ENCODE peak calls at places on chromosomes 1 and 21, in eight cellular contexts. Z is MM.1S, I is mammary epithelial cell, P is body of pancreas, J is pancreas, U is hepatocyte, Q is choroid plexus epithelial cell, F is breast epithelium. D is an unnamed sample.

GRCh38 chr1:75811211-75811981 is 14.7 kb downstream of the MSH4 start:
- DNase-seq in P (no peak), I (no peak), U (no peak), J (no peak), F (no peak), Q (no peak), Z (no peak), D (peak)

GRCh38 chr1:1278620-1279019 is 1.6 kb upstream of the SCNN1D start:
- DNase-seq in I (no peak), Q (no peak), P (no peak), U (no peak), Z (no peak), F (no peak), J (no peak), D (no peak)

GRCh38 chr1:44289530-44289929 is 65.5 kb downstream of the ERI3 start:
- DNase-seq in P (no peak), F (no peak), J (no peak), Z (no peak), Q (no peak), I (no peak), U (no peak), D (no peak)

GRCh38 chr1:178192686-178193085 is 98.8 kb downstream of the RASAL2 start:
- DNase-seq in P (peak), F (peak), Z (no peak), J (no peak), Q (peak), I (peak), U (peak), D (peak)

GRCh38 chr1:160135051-160135592 is 16.3 kb upstream of the ATP1A4 start:
- DNase-seq in Z (no peak), U (no peak), Q (no peak), P (no peak), F (no peak), I (no peak), J (no peak), D (no peak)

GRCh38 chr1:26387447-26387846 is 14.9 kb upstream of the ZNF683 start:
- DNase-seq in F (no peak), Z (no peak), Q (peak), U (no peak), P (no peak), J (no peak), I (peak), D (peak)

GRCh38 chr1:153345187-153346066 is 3.2 kb downstream of the PGLYRP4 start:
- DNase-seq in F (no peak), Z (no peak), J (no peak), I (no peak), Q (no peak), P (no peak), U (no peak), D (no peak)

GRCh38 chr1:206570529-206570928 is 41.7 kb downstream of the EIF2D start:
- DNase-seq in Z (no peak), U (no peak), I (no peak), Q (no peak), P (no peak), J (no peak), F (no peak), D (no peak)

GRCh38 chr1:6438047-6438525 is 13.5 kb downstream of the ESPN start:
- DNase-seq in F (peak), U (peak), Z (peak), Q (peak), I (peak), P (peak), J (peak), D (peak)

GRCh38 chr1:216410026-216410425 is 13.2 kb downstream of the USH2A start:
- DNase-seq in Z (no peak), P (no peak), Q (no peak), F (no peak), J (no peak), I (no peak), U (no peak), D (no peak)

GRCh38 chr1:74908797-74909196 is 175.8 kb downstream of the TYW3 start:
- DNase-seq in J (no peak), P (no peak), I (no peak), F (no peak), Q (no peak), Z (no peak), U (no peak), D (no peak)

GRCh38 chr1:53470155-53470554 is 11.0 kb downstream of the DMRTB1 start:
- DNase-seq in P (peak), Z (no peak), I (peak), F (no peak), Q (peak), J (no peak), U (peak), D (peak)

GRCh38 chr21:34351786-34352241 is 12.0 kb upstream of the KCNE2 start:
- DNase-seq in I (no peak), Q (peak), F (peak), U (peak), J (no peak), P (peak), Z (peak), D (peak)

GRCh38 chr1:218429301-218429700 is 84.2 kb downstream of the TGFB2 start:
- DNase-seq in Q (no peak), Z (no peak), I (no peak), J (no peak), U (no peak), P (no peak), F (no peak), D (no peak)

DNA sequence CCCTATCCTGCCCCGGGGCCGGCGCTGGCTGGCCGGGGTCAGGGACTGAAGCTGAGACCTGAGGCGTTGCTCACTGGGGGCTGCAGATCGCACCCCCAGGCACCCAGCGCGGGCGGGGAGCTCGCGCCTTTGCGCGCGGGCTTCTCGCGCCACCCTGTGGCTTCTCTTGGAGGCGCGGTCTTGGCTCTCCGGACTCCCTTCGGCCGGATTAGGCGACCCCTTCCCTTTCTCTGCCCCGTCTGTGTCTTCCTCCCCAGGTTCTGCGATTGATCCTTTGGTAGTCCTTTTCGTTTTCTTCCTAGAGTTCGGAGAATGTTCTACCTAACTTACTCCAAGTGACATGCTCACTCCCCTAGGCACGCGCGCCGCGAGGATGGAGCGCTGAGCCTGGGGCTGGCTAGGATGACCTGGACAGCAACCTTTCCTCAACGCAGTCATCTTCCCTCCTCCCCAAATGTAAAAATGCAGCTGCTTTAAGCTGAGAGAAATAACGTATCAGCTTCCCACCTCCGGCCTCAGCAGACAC is 489 bp upstream of the NTRK1 start:
- DNase-seq in Z (peak), J (peak), P (peak), I (peak), U (peak), F (no peak), Q (peak), D (peak)
- TF ChIP-seq CTCF in Z (peak), J (peak), P (peak), I (peak), U (peak), F (peak), Q (peak), D (peak)

DNA sequence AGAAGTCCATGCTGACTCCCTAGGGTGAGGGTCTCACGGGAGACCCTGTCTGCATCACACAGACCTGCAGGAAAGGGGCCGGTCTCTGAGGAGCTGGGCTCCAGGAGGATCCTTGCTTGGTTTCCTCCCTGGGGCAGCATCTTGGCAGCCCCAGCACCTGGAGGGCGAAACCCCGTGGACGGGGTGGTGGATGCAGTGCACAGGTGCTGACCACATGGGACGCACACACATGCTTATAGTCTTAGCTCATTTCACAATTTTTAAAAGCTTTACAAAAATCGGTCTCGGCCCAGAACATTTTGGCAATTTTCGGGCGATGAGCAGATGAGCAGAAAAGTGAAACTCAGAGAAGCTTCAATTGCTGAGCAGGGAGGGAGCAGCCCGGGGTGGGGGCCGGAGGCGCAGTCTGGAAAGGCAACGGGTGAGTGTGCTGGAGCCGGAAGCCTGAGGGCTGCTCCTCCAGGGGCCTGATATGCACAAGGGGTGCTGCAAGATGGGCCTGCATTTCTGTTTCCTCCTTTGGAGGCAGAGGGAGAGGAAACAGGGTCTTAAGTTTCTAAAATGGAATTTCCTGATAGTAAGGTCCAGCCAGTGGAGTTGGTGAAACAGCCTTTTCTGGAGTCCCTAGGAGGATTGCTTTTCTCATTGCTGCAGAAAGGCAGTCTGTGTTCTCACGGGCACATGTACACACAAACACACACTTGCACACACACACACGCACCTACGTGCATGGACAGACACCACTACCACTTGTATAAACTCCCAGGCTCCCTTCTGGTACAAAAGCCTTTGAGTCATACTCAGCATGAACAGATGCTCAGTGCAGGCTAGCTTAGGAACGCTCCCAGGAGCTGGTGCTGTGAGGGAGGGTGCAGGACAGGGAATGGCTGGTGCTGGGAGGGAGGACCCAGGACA is 60.7 kb downstream of the SCCPDH start:
- DNase-seq in P (no peak), F (no peak), J (peak), Q (peak), I (no peak), Z (no peak), U (no peak), D (peak)
- H3K4me3 ChIP-seq in P (no peak), F (peak), J (no peak), Q (no peak), I (no peak), Z (no peak), U (no peak), D (no peak)

GRCh38 chr1:238152119-238152518 is 261.4 kb upstream of the ZP4 start:
- DNase-seq in U (no peak), F (no peak), Z (no peak), J (no peak), I (peak), P (no peak), Q (no peak), D (no peak)
- TF ChIP-seq CTCF in U (no peak), F (no peak), Z (no peak), J (no peak), I (no peak), P (no peak), Q (no peak), D (no peak)

GRCh38 chr1:151837197-151837596 is 2.4 kb downstream of the C2CD4D start:
- DNase-seq in P (no peak), Q (no peak), F (no peak), I (no peak), Z (no peak), U (no peak), J (no peak), D (no peak)

GRCh38 chr1:151839457-151840409 is at the start of gene C2CD4D:
- DNase-seq in F (peak), U (peak), I (peak), J (peak), P (peak), Q (peak), Z (peak), D (no peak)

GRCh38 chr1:151838491-151839412 is 868 bp downstream of the C2CD4D start:
- DNase-seq in Z (no peak), J (no peak), F (no peak), U (peak), P (no peak), I (peak), Q (no peak), D (no peak)

GRCh38 chr1:151835596-151835995 is 4.0 kb upstream of the RORC start:
- DNase-seq in J (no peak), Q (no peak), P (no peak), Z (no peak), I (no peak), U (no peak), F (no peak), D (no peak)

DNA sequence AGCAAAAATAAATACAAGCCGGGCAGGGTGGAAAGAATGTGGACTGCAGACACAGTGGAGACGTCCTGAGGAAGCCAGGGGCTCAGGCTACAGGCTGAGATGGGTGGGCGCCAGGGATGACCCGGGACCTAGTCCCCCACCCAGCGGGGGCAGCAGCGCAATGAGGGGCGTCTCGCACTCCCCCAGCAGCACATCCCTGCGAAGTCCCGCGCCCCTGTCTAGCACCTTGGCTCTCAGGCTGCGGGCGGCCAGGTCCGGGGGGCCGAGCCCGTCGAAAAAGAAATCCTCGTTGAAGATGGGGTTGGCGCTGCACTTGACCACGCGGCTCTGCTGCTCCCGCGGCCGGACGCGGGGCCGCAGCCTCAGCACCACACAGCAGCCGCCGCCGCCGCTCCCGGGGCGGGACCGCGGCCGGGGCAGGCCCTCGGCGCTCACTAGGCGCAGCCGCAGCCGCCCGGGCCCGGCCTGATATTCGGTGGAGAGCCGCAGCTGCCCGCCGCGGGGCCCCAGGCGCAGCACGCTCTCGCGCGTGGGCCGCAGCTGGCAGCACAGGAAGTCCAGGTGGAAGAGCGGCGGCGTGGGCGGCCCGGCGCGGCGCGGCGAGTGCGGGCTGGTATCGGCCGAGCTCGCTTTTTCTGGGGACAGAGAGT is 1.7 kb downstream of the C2CD4D start:
- DNase-seq in Q (no peak), F (peak), J (no peak), Z (peak), I (no peak), U (peak), P (no peak), D (no peak)
- H3K4me3 ChIP-seq in Q (peak), F (peak), J (no peak), Z (no peak), I (peak), U (no peak), P (no peak), D (peak)

D was measured in fibroblast of pulmonary artery.